ENCODE peak calls at places on chromosome 10, in nine cellular contexts. K is GM12864; M is HuH-7.5; N is kidney; T is amygdala; Z is HCT116; S is GM13977; Q is cardiac muscle cell; J is stimulated activated CD4-positive, alpha-beta T cell treated with anti-CD3 and anti-CD28 coated beads, Interleukin-4, amount 100 ng/mL, for 48 hours. I is an unnamed sample.

GRCh38 chr10:93773705-93774104 is 16.0 kb downstream of the LGI1 start:
- DNase-seq in T (no peak), J (no peak), K (no peak), S (no peak), N (no peak), M (no peak), Q (no peak), Z (no peak), I (no peak)

GRCh38 chr10:119415121-119415520 is 127.4 kb downstream of the RGS10 start:
- DNase-seq in J (no peak), S (no peak), N (no peak), T (no peak), M (no peak), Q (no peak), Z (no peak), K (no peak), I (no peak)

GRCh38 chr10:24873281-24873683 is 79.1 kb downstream of the PRTFDC1 start:
- DNase-seq in K (no peak), Z (no peak), S (no peak), N (no peak), Q (peak; percentile 97), M (no peak), J (no peak), T (peak; percentile 39), I (peak; percentile 92)

GRCh38 chr10:103696411-103697145 is 158.8 kb downstream of the SH3PXD2A start:
- DNase-seq in S (peak; percentile 82), Z (peak; percentile 83), N (no peak), Q (peak; percentile 89), M (no peak), K (peak; percentile 61), J (peak; percentile 63), T (no peak), I (peak; percentile 94)

GRCh38 chr10:16314259-16314658 is 122.6 kb upstream of the PTER start:
- DNase-seq in M (no peak), T (no peak), Z (peak; percentile 2), N (no peak), Q (no peak), K (no peak), J (no peak), S (no peak), I (no peak)

GRCh38 chr10:108782411-108782810 is 1140.9 kb downstream of the XPNPEP1 start:
- DNase-seq in M (no peak), S (no peak), N (no peak), Z (no peak), Q (no peak), J (no peak), T (no peak), K (no peak), I (no peak)

GRCh38 chr10:45470098-45471012 is 96.3 kb downstream of the ALOX5 start:
- DNase-seq in S (no peak), M (peak; percentile 40), T (no peak), Q (peak; percentile 82), N (no peak), K (no peak), J (peak; percentile 10), Z (no peak), I (peak; percentile 24)

GRCh38 chr10:103197177-103197576 is 4.1 kb upstream of the NT5C2 start:
- DNase-seq in K (no peak), T (peak; percentile 10), S (no peak), Q (peak; percentile 75), Z (peak; percentile 37), N (no peak), J (no peak), M (no peak), I (peak; percentile 73)

GRCh38 chr10:7186387-7187032 is 224.3 kb downstream of the SFMBT2 start:
- DNase-seq in Z (no peak), S (no peak), K (no peak), Q (no peak), J (no peak), T (no peak), N (no peak), M (no peak), I (no peak)

GRCh38 chr10:44998146-44998631 is 2.5 kb upstream of the ZNF22 start:
- DNase-seq in T (no peak), K (no peak), S (no peak), Z (no peak), Q (peak; percentile 97), J (no peak), N (no peak), M (no peak), I (peak; percentile 27)

GRCh38 chr10:27252267-27253000 is 11.8 kb upstream of the ACBD5 start:
- DNase-seq in J (peak; percentile 81), T (no peak), N (peak; percentile 83), M (peak; percentile 82), S (peak; percentile 81), K (peak; percentile 59), Q (peak; percentile 83), Z (no peak), I (peak; percentile 29)

GRCh38 chr10:11337516-11337915 is 273.9 kb downstream of the USP6NL start:
- DNase-seq in M (no peak), Q (no peak), T (no peak), Z (no peak), N (no peak), K (no peak), J (no peak), S (no peak), I (no peak)

GRCh38 chr10:87925570-87925969 is 62.1 kb downstream of the PTEN start:
- DNase-seq in S (no peak), Q (peak; percentile 55), Z (no peak), N (no peak), T (no peak), M (no peak), J (no peak), K (no peak), I (peak; percentile 44)

GRCh38 chr10:2917926-2918325 is 149.4 kb upstream of the PFKP start:
- DNase-seq in M (no peak), T (no peak), K (no peak), N (no peak), J (no peak), Q (no peak), Z (no peak), S (no peak), I (no peak)

GRCh38 chr10:126215767-126216166 is 172.5 kb downstream of the ADAM12 start:
- DNase-seq in Q (no peak), T (no peak), M (no peak), S (no peak), N (no peak), J (no peak), Z (no peak), K (no peak), I (no peak)

I was measured in astrocyte of the spinal cord.